ENCODE peak calls at places on chromosomes 5 and 9, in nine cellular contexts. W is neural progenitor cell; Q is fibroblast of lung; P is OCI-LY7; F is CD4-positive, alpha-beta memory T cell; S is tibial artery; I is uterus; D is mucosa of descending colon; K is left ventricle myocardium inferior. C is an unnamed sample.

GRCh38 chr5:121325930-121326329 is 525.8 kb upstream of the FTMT start:
- DNase-seq in I (no peak), D (no peak), K (no peak), S (no peak), Q (no peak), P (no peak), F (no peak), W (no peak), C (peak)

GRCh38 chr5:9166202-9167147 is 379.4 kb downstream of the SEMA5A start:
- DNase-seq in P (no peak), K (no peak), F (no peak), D (no peak), I (no peak), Q (peak), S (no peak), W (no peak), C (no peak)

GRCh38 chr9:136785956-136786355 is 5.2 kb upstream of the TMEM141 start:
- DNase-seq in P (no peak), I (no peak), K (no peak), W (no peak), Q (no peak), S (no peak), D (no peak), F (no peak), C (no peak)

GRCh38 chr5:51651889-51652288 is 268.6 kb downstream of the ISL1 start:
- DNase-seq in D (no peak), F (no peak), I (no peak), P (no peak), Q (no peak), S (no peak), W (no peak), K (no peak), C (peak)

GRCh38 chr5:2750026-2750757 is 1.3 kb downstream of the IRX2 start:
- DNase-seq in Q (no peak), F (no peak), D (no peak), S (no peak), I (no peak), P (no peak), W (peak), K (no peak), C (peak)

GRCh38 chr5:171314728-171315385 is 5.8 kb downstream of the TLX3 start:
- DNase-seq in W (peak), D (no peak), Q (peak), P (no peak), F (no peak), I (no peak), K (peak), S (peak), C (peak)

GRCh38 chr5:89043676-89044075 is 160.7 kb upstream of the MEF2C start:
- DNase-seq in P (no peak), F (no peak), W (no peak), D (no peak), Q (no peak), S (no peak), K (no peak), I (no peak), C (peak)

GRCh38 chr5:14522721-14523120 is 58.9 kb upstream of the OTULINL start:
- DNase-seq in K (no peak), D (no peak), F (no peak), W (no peak), Q (no peak), I (no peak), P (no peak), S (no peak), C (no peak)

GRCh38 chr9:88007291-88007650 is 32.9 kb upstream of the CDK20 start:
- DNase-seq in W (no peak), D (no peak), P (no peak), I (no peak), Q (no peak), S (no peak), K (no peak), F (peak), C (peak)

GRCh38 chr5:143019614-143020515 is 249.7 kb downstream of the ARHGAP26 start:
- DNase-seq in P (no peak), S (no peak), K (no peak), D (no peak), I (no peak), W (peak), F (no peak), Q (no peak), C (no peak)

GRCh38 chr9:98860871-98861293 is 53.4 kb downstream of the GALNT12 start:
- DNase-seq in P (no peak), K (peak), F (no peak), S (peak), D (peak), Q (peak), W (peak), I (peak), C (peak)

DNA sequence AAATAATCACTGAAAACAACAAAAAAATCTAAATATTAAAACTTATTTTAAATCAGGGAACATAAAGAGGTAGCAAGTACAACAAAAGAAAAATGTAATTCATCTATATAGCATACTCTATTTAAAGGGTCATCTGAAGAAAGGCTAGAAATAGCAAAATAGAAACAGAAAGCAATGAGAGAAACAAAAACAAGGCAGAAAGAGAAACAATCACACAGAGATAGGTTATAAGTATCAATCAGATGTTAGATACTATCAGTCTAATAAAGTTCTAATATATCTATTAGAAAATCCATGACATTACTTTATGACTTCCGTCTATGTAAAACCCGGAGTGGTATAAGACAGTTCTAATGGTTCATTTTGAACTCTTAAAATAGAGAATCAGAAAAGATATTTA is 16.0 kb downstream of the RICTOR start:
- DNase-seq in P (no peak), F (no peak), I (no peak), S (no peak), D (no peak), Q (no peak), W (no peak), K (no peak), C (no peak)
- H3K4me3 ChIP-seq in P (peak), F (no peak), I (no peak), S (no peak), D (no peak), Q (peak), W (no peak), K (peak), C (peak)

GRCh38 chr9:93300585-93301081 is 116.7 kb downstream of the WNK2 start:
- DNase-seq in S (peak), D (peak), Q (no peak), P (no peak), K (no peak), I (no peak), W (no peak), F (no peak), C (no peak)
- H3K4me3 ChIP-seq in S (no peak), D (no peak), Q (no peak), P (no peak), K (no peak), I (no peak), W (no peak), F (no peak), C (no peak)

GRCh38 chr9:95010431-95010838 is 283.9 kb downstream of the AOPEP start:
- DNase-seq in W (no peak), Q (no peak), I (no peak), S (no peak), P (no peak), F (no peak), D (no peak), K (no peak), C (no peak)

GRCh38 chr9:95009459-95009858 is 283.0 kb downstream of the AOPEP start:
- DNase-seq in P (no peak), Q (no peak), F (no peak), S (no peak), D (no peak), K (no peak), W (no peak), I (no peak), C (no peak)

GRCh38 chr9:95014917-95015316 is 288.4 kb downstream of the AOPEP start:
- DNase-seq in I (no peak), D (no peak), F (no peak), P (no peak), S (no peak), W (no peak), Q (no peak), K (no peak), C (no peak)

GRCh38 chr9:95012902-95013301 is 286.4 kb downstream of the AOPEP start:
- DNase-seq in I (no peak), W (no peak), F (no peak), P (no peak), Q (no peak), K (no peak), D (no peak), S (no peak), C (no peak)

GRCh38 chr9:95012035-95012708 is 285.7 kb downstream of the AOPEP start:
- DNase-seq in S (no peak), D (no peak), P (no peak), Q (no peak), I (no peak), F (no peak), K (no peak), W (no peak), C (no peak)
- H3K4me3 ChIP-seq in S (peak), D (no peak), P (no peak), Q (no peak), I (no peak), F (no peak), K (peak), W (no peak), C (no peak)

GRCh38 chr9:35661756-35662350 is 3.1 kb downstream of the ARHGEF39 start:
- DNase-seq in W (no peak), F (peak), Q (no peak), D (no peak), K (no peak), I (no peak), S (no peak), P (no peak), C (no peak)
- H3K4me3 ChIP-seq in W (no peak), F (no peak), Q (no peak), D (no peak), K (no peak), I (no peak), S (peak), P (no peak), C (no peak)

DNA sequence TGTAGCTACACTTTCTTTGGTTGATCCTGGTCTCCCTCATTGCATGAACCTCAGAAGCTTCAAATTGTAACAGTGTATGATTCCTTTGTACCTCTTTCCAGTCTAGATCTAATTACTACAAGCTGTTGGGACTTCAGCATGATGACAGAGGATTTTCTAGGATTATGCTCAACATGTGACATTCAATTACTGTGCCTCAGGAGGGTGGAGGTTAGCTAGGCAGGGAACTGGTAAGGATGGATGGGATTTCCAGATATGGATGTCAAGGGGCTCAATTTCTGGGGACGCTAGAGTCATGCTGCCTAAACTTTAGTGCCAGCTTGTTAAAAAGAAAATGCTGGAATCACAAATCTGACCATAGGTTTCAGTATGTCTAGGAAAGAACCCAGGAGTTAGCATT is 29.2 kb upstream of the GLRA1 start:
- DNase-seq in K (no peak), D (no peak), P (no peak), S (no peak), F (no peak), W (no peak), Q (no peak), I (no peak), C (no peak)
- H3K4me3 ChIP-seq in K (no peak), D (no peak), P (no peak), S (no peak), F (no peak), W (no peak), Q (no peak), I (no peak), C (no peak)

GRCh38 chr5:146337264-146337904 is 1.3 kb upstream of the POU4F3 start:
- DNase-seq in D (no peak), P (no peak), K (no peak), S (no peak), W (peak), I (no peak), F (no peak), Q (no peak), C (no peak)

GRCh38 chr5:146340260-146341081 is 1.8 kb downstream of the POU4F3 start:
- DNase-seq in W (peak), S (no peak), Q (peak), K (peak), F (peak), I (peak), D (peak), P (peak), C (peak)

GRCh38 chr5:146337928-146338327 is 711 bp upstream of the POU4F3 start:
- DNase-seq in K (no peak), S (no peak), F (no peak), P (no peak), Q (no peak), I (no peak), D (no peak), W (no peak), C (no peak)

GRCh38 chr5:146339715-146340259 is 1.1 kb downstream of the POU4F3 start:
- DNase-seq in F (no peak), P (no peak), K (no peak), D (no peak), S (no peak), I (no peak), W (no peak), Q (no peak), C (no peak)

DNA sequence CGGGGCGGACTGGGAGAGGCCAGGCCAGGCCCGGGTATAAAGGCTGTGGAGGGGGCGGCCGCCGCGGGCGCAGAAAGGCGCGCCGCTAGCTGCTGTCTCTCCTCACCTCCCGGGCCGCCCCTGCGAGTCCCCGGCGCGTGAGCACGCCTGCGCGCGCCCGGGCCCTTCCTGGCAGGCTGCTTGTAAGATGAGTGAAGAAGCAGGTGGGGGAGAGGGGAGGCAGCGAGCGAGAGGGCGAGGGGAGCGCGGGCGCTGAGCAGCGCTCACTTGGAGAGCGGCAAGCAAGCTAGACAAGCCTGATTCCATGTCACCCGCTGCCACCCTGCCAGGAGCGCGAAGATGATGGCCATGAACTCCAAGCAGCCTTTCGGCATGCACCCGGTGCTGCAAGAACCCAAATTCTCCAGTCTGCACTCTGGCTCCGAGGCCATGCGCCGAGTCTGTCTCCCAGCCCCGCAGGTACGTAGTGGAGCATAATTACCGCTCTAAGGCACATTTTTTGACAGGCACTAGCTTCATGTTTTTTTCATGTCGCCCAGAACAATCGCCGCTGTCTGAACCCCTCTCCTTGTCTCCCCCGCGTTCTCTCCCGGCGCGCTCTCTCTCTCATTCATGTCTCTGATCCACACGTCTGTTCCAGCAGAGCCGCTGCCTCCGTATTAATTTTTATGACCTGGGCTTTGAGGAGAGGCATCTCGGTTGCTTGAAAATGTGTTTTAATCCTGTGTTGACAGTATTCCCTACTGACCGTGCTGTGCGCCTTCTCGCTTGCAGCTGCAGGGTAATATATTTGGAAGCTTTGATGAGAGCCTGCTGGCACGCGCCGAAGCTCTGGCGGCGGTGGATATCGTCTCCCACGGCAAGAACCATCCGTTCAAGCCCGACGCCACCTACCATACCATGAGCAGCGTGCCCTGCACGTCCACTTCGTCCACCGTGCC is at the start of gene POU4F3:
- DNase-seq in W (peak), I (no peak), Q (no peak), P (no peak), S (no peak), K (no peak), D (no peak), F (no peak), C (no peak)
- H3K4me3 ChIP-seq in W (peak), I (no peak), Q (no peak), P (no peak), S (no peak), K (peak), D (no peak), F (no peak), C (no peak)

C was measured in astrocyte of the spinal cord.